ENCODE peak calls at places on chromosomes 7 and 10, in four cellular contexts. E is neuronal stem cell, W is astrocyte, S is neural progenitor cell. R is an unnamed sample. For H3K9me3, the result is how much of the 10 kb centered on the place peaks cover.

GRCh38 chr7:100064162-100064561 is 14.6 kb downstream of the ZSCAN21 start:
- DNase-seq in E (no peak), W (no peak), S (no peak), R (no peak)

GRCh38 chr7:99733448-99733847 is 1.5 kb downstream of the CYP3A7 start:
- DNase-seq in W (no peak), S (peak), E (no peak), R (no peak)

GRCh38 chr7:116197355-116197754 is 13.0 kb upstream of the TES start:
- DNase-seq in E (no peak), S (no peak), W (no peak), R (no peak)

GRCh38 chr10:112952282-112952991 is 2.4 kb downstream of the TCF7L2 start:
- DNase-seq in S (peak), W (peak), E (no peak), R (peak)

GRCh38 chr7:137462074-137462715 is 118.7 kb upstream of the PTN start:
- DNase-seq in W (peak), S (no peak), E (no peak), R (peak)

GRCh38 chr10:124138195-124138882 is 44.9 kb upstream of the CHST15 start:
- DNase-seq in W (peak), E (no peak), S (no peak), R (no peak)

GRCh38 chr10:121002586-121003205 is 151.5 kb downstream of the WDR11 start:
- DNase-seq in E (no peak), W (no peak), S (no peak), R (no peak)

GRCh38 chr10:131201741-131202515 is 109.6 kb downstream of the TCERG1L start:
- DNase-seq in S (no peak), W (no peak), E (no peak), R (peak)

GRCh38 chr7:82925331-82925730 is 237.4 kb downstream of the PCLO start:
- DNase-seq in W (no peak), S (no peak), E (no peak), R (no peak)

DNA sequence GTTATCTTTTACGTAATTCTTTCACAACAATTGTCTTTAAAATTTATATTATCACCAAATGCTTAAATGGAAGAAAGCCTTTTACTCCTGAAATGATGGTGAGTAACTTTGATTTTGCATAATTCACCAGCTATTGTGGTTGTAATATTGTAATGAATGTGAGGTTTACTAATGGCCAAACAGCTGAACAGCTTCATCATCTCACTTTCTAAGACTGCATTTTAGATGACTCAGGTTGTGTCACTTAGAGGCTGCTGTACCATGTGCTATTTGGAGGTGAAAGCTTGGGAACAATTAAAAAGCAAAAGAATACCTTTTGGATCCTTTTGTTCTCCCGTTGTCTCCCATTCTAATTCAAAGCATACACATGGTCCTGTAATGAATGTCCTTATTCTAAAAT is 604.0 kb upstream of the PFKP start:
- DNase-seq in E (no peak), S (no peak), W (peak), R (no peak)
- H3K9me3 ChIP-seq in E (under half), S (under half), W (under half), R (under half)

GRCh38 chr7:151899513-151900360 is 22.8 kb upstream of the PRKAG2 start:
- DNase-seq in S (no peak), E (no peak), W (no peak), R (peak)

GRCh38 chr7:151896486-151896885 is 19.6 kb upstream of the PRKAG2 start:
- DNase-seq in E (no peak), S (no peak), W (no peak), R (peak)

GRCh38 chr7:151897201-151897711 is 20.3 kb upstream of the PRKAG2 start:
- DNase-seq in S (peak), W (no peak), E (no peak), R (peak)

GRCh38 chr7:151895695-151896485 is 19.0 kb upstream of the PRKAG2 start:
- DNase-seq in S (peak), W (no peak), E (no peak), R (peak)

DNA sequence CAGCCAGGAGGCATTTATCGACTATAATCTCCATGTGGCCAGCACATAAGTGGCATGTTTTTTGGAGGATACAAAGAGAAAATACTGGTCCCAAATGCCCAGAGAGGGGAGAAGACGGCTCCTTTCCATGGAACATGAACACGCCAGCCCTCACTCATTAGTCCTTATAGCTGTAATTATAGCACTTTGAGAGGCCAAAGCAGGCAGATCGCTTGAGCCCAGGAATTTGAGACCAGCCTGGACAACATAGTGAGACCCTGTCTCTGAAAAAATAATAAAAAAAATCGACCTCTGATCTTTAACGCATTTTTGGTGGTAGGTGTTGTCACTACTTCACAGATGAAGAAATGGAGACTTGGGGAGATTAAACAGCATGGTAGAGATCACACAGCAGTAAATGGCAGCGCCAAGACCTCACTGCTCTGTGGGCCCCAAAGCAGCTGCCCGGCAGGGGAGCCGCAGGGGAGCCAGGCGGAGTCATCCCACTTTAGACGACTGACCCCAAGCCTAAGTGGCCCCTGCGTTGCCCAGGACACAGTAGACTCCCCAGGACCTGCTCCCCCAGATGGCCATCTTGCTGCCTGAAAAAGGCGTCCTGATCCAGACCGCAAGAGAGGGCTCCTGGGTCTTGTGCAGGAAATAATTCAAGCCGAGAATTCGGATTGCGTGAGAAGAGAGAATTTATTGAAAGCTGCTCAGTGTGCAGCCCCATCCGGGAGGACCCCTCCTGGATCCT is 21.2 kb upstream of the PRKAG2 start:
- DNase-seq in E (no peak), S (no peak), W (no peak), R (peak)
- H2AFZ ChIP-seq in E (no peak), S (peak), W (no peak), R (no peak)

DNA sequence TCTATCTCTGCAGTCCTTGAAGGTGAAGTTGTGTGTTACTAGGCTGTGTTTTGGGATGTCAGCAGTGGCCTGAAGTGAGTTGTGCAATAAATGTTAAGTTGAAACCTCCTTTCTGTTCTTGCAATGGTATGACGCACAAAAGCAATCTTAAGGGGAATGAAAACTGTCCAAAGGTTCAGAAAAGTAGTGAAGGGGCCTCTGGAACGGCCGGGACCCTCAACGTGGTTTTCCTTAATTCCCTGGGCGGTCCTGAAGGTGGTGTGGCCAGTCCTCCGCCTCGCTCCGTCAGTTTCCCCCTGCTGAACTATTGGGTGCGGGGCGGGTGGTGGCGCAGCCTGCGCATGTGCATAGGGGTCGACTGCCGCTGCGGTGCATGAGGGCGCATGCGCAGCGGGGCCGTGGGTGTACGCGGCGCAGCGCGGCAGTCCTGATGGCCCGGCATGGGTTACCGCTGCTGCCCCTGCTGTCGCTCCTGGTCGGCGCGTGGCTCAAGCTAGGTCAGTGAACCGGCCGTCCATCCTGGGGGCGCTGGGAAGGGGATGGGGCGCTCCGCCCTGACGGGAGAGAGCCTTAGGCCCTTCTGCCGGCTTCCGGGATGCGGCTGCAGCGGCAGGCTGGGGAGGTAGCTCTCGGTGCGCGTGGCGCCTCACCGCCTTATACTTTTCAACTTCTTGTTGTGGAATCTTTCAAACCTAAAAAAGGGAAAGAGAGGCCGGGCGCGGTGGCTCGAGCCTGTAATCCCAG is at the start of gene SUMF2:
- DNase-seq in S (peak), E (peak), W (peak), R (peak)
- H3K9me3 ChIP-seq in S (under half), E (under half), W (under half), R (under half)

GRCh38 chr10:80451132-80451531 is 3.0 kb upstream of the TSPAN14 start:
- DNase-seq in S (no peak), W (no peak), E (no peak), R (no peak)
- H2AFZ ChIP-seq in S (no peak), W (no peak), E (no peak), R (no peak)

GRCh38 chr10:5142199-5142598 is 42.8 kb downstream of the AKR1C8 start:
- DNase-seq in W (no peak), E (no peak), S (no peak), R (no peak)
- H3K9me3 ChIP-seq in W (under half), E (under half), S (under half), R (under half)

DNA sequence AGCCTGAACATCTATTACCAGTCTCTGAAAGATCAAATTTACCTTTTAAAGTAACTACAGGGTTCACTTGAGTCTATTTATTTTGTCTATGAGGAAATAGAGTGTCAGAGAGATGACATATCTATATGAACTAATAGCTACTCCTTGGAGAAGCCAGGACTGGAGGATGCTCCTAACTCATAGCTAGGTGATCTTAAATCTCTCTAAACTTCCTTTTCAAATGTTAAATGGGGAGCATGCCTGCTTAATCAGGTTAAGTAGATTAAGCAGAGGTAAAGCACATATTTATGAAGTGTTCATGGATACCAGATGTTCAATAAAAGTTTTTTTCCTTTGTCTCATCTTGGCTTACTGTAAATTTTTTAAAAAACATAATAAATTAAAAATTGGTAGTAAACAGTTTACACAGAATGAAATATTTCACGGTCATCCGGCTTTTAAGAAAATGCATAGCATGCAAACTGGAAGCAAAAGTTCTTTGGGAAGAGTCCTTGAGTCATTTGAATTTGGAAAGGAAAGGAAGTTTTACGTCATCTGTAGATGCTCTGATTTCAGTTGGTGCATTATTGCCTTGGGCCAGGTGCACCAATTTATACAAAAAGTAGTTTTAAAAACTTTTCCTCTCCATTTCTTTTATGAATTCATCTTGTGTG is 155.1 kb downstream of the BICC1 start:
- DNase-seq in E (no peak), S (no peak), W (no peak), R (no peak)
- H2AFZ ChIP-seq in E (no peak), S (no peak), W (no peak), R (no peak)

DNA sequence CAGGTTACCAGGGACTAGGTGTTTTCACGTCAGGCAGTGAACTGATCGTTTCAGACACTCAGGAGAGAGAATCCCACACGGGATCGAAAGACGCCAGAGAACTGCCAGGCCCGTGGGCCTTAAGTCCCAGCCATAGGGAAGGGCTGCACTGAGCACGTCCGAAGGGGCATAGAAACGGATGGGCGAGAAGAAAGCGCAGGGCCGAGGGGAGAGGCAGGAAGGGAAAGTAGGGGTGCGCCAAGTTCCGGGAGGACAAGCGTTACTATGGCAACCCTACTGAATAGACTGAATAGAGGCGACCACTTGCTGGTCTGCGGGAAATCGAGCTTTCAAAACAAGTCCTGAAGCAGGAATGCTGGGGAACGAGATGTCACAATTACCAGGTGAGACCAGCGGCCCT is 421.3 kb upstream of the NUPR2 start:
- DNase-seq in S (no peak), W (no peak), E (no peak), R (no peak)
- H3K9me3 ChIP-seq in S (under half), W (under half), E (under half), R (under half)

DNA sequence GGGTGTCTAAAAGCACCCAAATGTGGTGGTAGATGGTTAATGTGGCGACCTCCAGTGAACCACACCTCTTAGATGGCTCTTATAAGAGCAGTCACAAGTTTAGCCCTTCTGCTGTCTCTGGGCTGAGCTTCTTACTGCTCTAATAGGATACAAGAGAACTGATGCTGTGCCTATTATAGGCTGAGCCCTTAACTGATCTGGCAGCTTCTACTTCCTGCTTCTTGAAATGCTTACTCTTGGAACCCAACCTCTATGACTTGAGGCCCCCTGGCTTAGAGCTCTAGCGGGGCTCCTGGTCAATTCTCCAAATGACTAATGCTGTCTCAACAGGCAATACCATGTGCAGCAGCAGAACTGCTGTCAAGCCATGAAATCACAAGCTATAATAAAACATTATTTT is 35.0 kb upstream of the LSM8 start:
- DNase-seq in W (peak), S (no peak), E (no peak), R (no peak)
- H2AFZ ChIP-seq in W (no peak), S (no peak), E (no peak), R (no peak)

R was measured in osteoblast.